ENCODE peak calls at places on chromosome 5, in six cellular contexts. L, M, D, E, S and B are unnamed samples. For H3K4me1, the result is how much of the 10 kb centered on the place peaks cover.

GRCh38 chr5:61450170-61450815 is 118.2 kb downstream of the ZSWIM6 start:
- DNase-seq in D (peak), M (no peak), E (no peak), L (no peak), S (no peak), B (peak)

GRCh38 chr5:39299962-39300361 is 64.3 kb downstream of the C9 start:
- DNase-seq in D (no peak), M (no peak), L (peak), S (no peak), E (no peak), B (no peak)

GRCh38 chr5:89855417-89855816 is 554.1 kb downstream of the CETN3 start:
- DNase-seq in S (no peak), E (no peak), M (no peak), L (no peak), D (no peak), B (no peak)

GRCh38 chr5:125346316-125346715 is 599.9 kb upstream of the ZNF608 start:
- DNase-seq in E (no peak), S (no peak), M (no peak), D (no peak), L (no peak), B (no peak)

GRCh38 chr5:58077966-58078365 is 381.9 kb downstream of the PLK2 start:
- DNase-seq in E (no peak), S (no peak), L (no peak), M (no peak), D (no peak), B (no peak)

GRCh38 chr5:54845567-54845941 is 139.8 kb downstream of the ESM1 start:
- DNase-seq in D (peak), M (no peak), L (no peak), E (no peak), S (no peak), B (peak)

GRCh38 chr5:76733049-76733417 is 17.1 kb downstream of the F2R start:
- DNase-seq in L (no peak), D (no peak), M (no peak), E (no peak), S (no peak), B (no peak)

GRCh38 chr5:142512680-142513042 is 173.2 kb downstream of the FGF1 start:
- DNase-seq in D (no peak), E (no peak), M (no peak), L (no peak), S (no peak), B (no peak)

GRCh38 chr5:108919591-108920326 is 172.1 kb downstream of the FER start:
- DNase-seq in S (no peak), D (no peak), E (no peak), M (peak), L (no peak), B (peak)

GRCh38 chr5:116724971-116725370 is 150.3 kb upstream of the SEMA6A start:
- DNase-seq in S (no peak), D (no peak), L (no peak), E (no peak), M (no peak), B (no peak)

GRCh38 chr5:113376640-113377039 is 58.1 kb downstream of the TSSK1B start:
- DNase-seq in L (no peak), D (no peak), M (no peak), E (peak), S (no peak), B (no peak)

GRCh38 chr5:132474131-132474723 is 16.3 kb downstream of the IRF1 start:
- DNase-seq in D (no peak), L (peak), S (no peak), E (no peak), M (no peak), B (no peak)

GRCh38 chr5:150323092-150323491 is 20.4 kb upstream of the ARSI start:
- DNase-seq in D (no peak), M (no peak), E (no peak), L (no peak), S (no peak), B (no peak)

GRCh38 chr5:83368317-83368716 is 103.2 kb upstream of the VCAN start:
- DNase-seq in S (no peak), M (no peak), E (no peak), D (peak), L (no peak), B (peak)

GRCh38 chr5:150461231-150461630 is 11.7 kb upstream of the RPS14 start:
- DNase-seq in S (no peak), L (no peak), M (peak), E (peak), D (no peak), B (no peak)

GRCh38 chr5:77926337-77926736 is 150.2 kb upstream of the TBCA start:
- DNase-seq in D (no peak), M (no peak), E (no peak), S (no peak), L (no peak), B (no peak)

GRCh38 chr5:114473541-114473940 is 111.7 kb downstream of the KCNN2 start:
- DNase-seq in M (no peak), L (peak), S (no peak), E (no peak), D (no peak), B (no peak)

GRCh38 chr5:51829691-51830090 is 446.4 kb downstream of the ISL1 start:
- DNase-seq in D (no peak), M (no peak), S (no peak), L (no peak), E (no peak), B (peak)

GRCh38 chr5:72453260-72453775 is 53.9 kb downstream of the ZNF366 start:
- DNase-seq in D (no peak), S (no peak), M (no peak), L (no peak), E (no peak), B (no peak)

GRCh38 chr5:72455477-72455876 is 51.7 kb downstream of the ZNF366 start:
- DNase-seq in L (no peak), D (no peak), E (no peak), M (no peak), S (no peak), B (no peak)

GRCh38 chr5:72454996-72455395 is 52.2 kb downstream of the ZNF366 start:
- DNase-seq in E (no peak), L (no peak), D (no peak), S (no peak), M (no peak), B (no peak)

GRCh38 chr5:72451771-72452505 is 55.3 kb downstream of the ZNF366 start:
- DNase-seq in L (no peak), S (peak), D (no peak), E (no peak), M (peak), B (peak)

DNA sequence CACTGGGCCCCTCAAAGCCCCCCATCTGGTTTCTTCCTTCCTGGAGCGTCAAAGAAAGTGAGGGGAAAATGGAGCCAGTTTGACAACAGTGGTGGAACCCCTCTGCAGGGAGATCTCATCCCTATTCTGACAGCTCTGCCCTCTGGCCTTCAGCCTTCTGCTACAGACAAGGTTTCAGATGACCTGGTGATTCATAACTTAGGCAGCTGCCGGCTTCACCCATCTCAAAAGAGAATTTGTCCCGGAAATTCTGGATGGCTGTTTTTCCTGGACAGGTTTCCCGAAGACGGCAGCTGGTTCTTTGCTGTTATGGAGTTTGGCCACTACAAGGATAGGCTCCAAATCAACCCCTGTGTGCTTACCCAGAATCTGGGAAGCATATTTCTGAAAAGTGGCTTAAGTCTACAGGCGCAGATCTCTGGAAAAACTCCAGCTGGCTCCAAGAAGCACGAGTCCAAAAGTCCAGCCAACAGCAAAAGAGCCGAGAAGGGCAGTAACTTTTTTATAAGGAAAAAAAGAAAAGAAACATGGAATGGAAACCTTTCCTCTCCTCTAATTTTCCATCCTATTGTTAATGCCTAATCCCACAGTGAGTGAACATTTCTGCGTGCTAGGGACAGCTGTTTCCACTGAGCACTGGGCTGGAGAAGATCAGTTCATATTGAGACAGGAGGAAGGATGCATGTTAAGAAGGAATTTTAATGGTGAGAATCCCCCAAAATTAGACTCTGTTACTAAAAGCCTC is 54.5 kb downstream of the ZNF366 start:
- DNase-seq in L (peak), M (no peak), E (no peak), D (peak), S (no peak), B (no peak)
- H3K4me1 ChIP-seq in L (under half), M (under half), E (under half), D (under half), S (under half), B (under half)

DNA sequence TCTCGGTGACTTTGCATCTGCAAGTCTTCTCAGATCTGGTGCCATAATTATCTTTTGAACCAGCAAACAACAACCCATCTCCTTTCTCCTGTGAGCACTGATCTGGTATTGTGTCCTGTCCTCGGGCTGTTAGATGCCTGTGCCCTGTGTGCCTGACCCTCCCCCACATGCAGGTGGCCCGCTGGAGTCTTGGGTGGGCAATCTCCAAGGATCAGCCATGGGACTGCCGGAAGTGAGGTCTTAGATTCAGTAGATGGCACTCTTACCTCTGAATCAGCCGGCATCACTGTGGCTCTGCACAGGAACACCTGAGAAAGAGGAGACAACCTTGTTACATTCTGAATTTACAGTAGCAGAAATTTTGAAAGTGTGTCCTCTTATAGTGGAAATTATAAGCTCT is 172.4 kb downstream of the IRX2 start:
- DNase-seq in E (peak), M (no peak), S (no peak), D (no peak), L (no peak), B (no peak)
- TF ChIP-seq CTCF in E (no peak), M (no peak), S (no peak), D (peak), L (no peak), B (no peak)

GRCh38 chr5:151675956-151676712 is 10.6 kb downstream of the SPARC start:
- DNase-seq in S (no peak), D (no peak), M (no peak), E (peak), L (no peak), B (peak)
- H3K4me1 ChIP-seq in S (under half), D (under half), M (under half), E (under half), L (half or more), B (under half)

GRCh38 chr5:176364765-176365662 is at the start of gene ARL10:
- DNase-seq in M (no peak), L (no peak), D (no peak), S (peak), E (peak), B (peak)
- TF ChIP-seq CTCF in M (no peak), L (no peak), D (no peak), S (no peak), E (no peak), B (no peak)

DNA sequence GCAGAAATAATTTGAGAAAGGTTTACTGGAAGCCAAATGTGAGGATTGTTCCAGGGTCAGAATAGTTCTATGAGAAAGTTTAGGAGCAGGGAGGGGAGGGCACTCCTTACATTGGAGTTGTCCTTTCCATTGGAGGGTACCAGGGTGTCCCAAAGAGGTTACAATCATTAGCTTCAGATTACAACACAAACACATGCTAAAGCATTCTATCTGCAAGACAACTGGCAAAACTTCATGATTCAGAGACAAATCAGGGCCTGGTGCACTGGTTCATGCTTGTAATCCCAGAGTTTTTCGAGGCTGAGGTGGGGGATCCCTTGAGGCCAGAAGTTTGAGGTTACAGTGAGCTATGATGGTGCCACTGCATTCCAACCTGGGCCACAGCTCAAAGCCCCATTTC is 51.8 kb downstream of the NSUN2 start:
- DNase-seq in D (no peak), L (no peak), M (no peak), S (no peak), E (no peak), B (no peak)
- H3K4me1 ChIP-seq in D (under half), L (under half), M (under half), S (under half), E (under half), B (under half)

GRCh38 chr5:162243651-162244050 is 176.1 kb downstream of the GABRG2 start:
- DNase-seq in E (no peak), M (no peak), L (no peak), D (no peak), S (no peak), B (no peak)

DNA sequence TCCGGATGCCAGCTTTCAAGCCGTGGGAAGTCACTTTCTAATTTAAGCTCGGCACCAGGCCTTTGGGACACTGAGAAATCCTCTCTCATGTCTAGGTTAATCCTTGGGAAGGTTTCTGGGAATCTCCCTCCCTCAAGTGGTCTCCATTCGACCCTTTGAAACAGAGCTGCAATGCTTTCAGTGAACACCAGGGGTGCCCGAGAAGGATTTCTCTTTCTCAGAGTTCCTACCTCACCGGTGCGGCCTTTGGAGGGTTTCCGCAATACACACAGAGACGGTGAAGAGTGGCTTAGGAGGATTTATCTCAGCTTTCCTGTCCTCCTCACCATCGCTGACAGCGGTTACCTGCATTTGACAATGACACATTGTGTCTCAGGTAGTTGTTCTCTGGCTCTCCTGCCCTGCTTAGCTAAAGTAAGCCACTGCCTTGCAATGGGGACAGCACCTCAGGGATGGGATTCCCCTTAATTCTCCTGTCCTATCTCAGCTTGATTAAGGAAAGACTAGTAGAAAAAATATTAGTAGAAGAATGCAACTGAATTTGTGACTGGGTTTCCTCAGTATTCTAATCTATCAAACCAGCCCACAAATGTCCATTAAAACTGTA is 180.6 kb downstream of the GABRG2 start:
- DNase-seq in E (peak), M (peak), D (no peak), L (no peak), S (peak), B (peak)
- TF ChIP-seq CTCF in E (peak), M (peak), D (peak), L (no peak), S (peak), B (peak)

GRCh38 chr5:180563994-180564393 is 27.3 kb downstream of the SCGB3A1 start:
- DNase-seq in M (no peak), L (no peak), E (no peak), S (no peak), D (no peak), B (no peak)

GRCh38 chr5:180568914-180569313 is 22.4 kb downstream of the SCGB3A1 start:
- DNase-seq in E (no peak), M (no peak), L (no peak), D (no peak), S (no peak), B (no peak)
- H3K4me1 ChIP-seq in E (under half), M (under half), L (under half), D (under half), S (under half), B (under half)

GRCh38 chr5:1952456-1953099 is 69.9 kb upstream of the IRX4 start:
- DNase-seq in E (peak), D (no peak), L (no peak), M (no peak), S (no peak), B (no peak)
- TF ChIP-seq CTCF in E (no peak), D (no peak), L (no peak), M (no peak), S (no peak), B (no peak)

GRCh38 chr5:14945021-14945420 is 73.4 kb upstream of the ANKH start:
- DNase-seq in S (no peak), D (no peak), E (no peak), L (no peak), M (no peak), B (no peak)
- H3K4me1 ChIP-seq in S (under half), D (under half), E (under half), L (under half), M (under half), B (under half)

GRCh38 chr5:7902201-7902600 is 33.3 kb downstream of the MTRR start:
- DNase-seq in E (no peak), M (no peak), S (no peak), L (no peak), D (no peak), B (no peak)

GRCh38 chr5:7894860-7895259 is 25.9 kb downstream of the MTRR start:
- DNase-seq in L (no peak), M (no peak), E (no peak), D (no peak), S (no peak), B (no peak)

GRCh38 chr5:7894439-7894838 is 25.5 kb downstream of the MTRR start:
- DNase-seq in S (no peak), D (no peak), M (no peak), L (no peak), E (no peak), B (no peak)

DNA sequence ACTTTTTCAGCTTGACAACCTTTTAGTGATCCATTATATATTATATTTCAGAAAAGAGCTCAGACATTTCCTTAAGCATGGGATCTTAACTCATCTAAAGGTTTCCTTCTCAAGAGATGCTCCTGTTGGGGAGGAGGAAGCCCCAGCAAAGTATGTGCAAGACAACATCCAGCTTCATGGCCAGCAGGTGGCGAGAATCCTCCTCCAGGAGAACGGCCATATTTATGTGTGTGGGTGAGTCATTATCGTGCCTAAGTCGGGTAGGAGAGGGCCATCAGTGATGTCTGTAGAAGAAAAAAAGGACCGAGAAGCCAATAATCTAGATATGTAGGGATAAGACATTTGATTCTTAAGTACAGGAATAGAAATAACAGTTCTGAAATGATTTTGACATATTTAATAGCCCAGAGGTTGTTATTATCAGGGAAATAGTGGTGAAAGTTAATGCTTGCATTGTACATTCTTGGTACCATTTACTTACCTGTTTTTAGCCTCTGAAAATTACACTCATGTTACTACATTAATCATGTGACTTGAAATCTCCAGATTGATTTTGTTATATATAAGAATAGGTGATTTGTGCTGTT is 28.2 kb downstream of the MTRR start:
- DNase-seq in L (no peak), M (no peak), D (no peak), E (peak), S (peak), B (peak)
- TF ChIP-seq CTCF in L (no peak), M (peak), D (peak), E (peak), S (peak), B (peak)